ENCODE peak calls at places on chromosomes 2 and 18, in six cellular contexts. T is fibroblast of lung; M is ovary; U is pancreas; B is CD4-positive, alpha-beta memory T cell; Q is cardiac muscle cell. V is an unnamed sample.

GRCh38 chr18:56202567-56203136 is 435.7 kb downstream of the TXNL1 start:
- DNase-seq in B (no peak), U (no peak), Q (no peak), T (no peak), M (no peak), V (no peak)

GRCh38 chr2:159879061-159879604 is 81.1 kb upstream of the CD302 start:
- DNase-seq in B (no peak), M (peak; percentile 57), U (no peak), Q (no peak), T (peak; percentile 73), V (no peak)

GRCh38 chr2:241598487-241598886 is 38.5 kb downstream of the THAP4 start:
- DNase-seq in B (no peak), U (no peak), T (no peak), M (no peak), Q (no peak), V (peak; percentile 61)

GRCh38 chr2:1675633-1676032 is 68.7 kb downstream of the PXDN start:
- DNase-seq in B (no peak), Q (no peak), T (peak; percentile 95), U (no peak), M (no peak), V (no peak)

GRCh38 chr18:63378919-63379638 is 12.1 kb upstream of the KDSR start:
- DNase-seq in T (no peak), Q (no peak), M (no peak), U (no peak), B (no peak), V (no peak)

GRCh38 chr2:109466674-109467575 is 146.8 kb downstream of the SEPTIN10 start:
- DNase-seq in T (peak; percentile 47), U (no peak), B (no peak), Q (no peak), M (no peak), V (peak; percentile 26)

GRCh38 chr2:19607931-19608762 is 249.7 kb upstream of the OSR1 start:
- DNase-seq in M (no peak), Q (no peak), B (no peak), U (no peak), T (peak; percentile 89), V (no peak)

GRCh38 chr2:240179186-240179815 is 38.8 kb upstream of the OTOS start:
- DNase-seq in B (no peak), U (no peak), Q (no peak), M (peak; percentile 6), T (no peak), V (peak; percentile 32)

GRCh38 chr2:172865422-172865821 is 129.8 kb downstream of the RAPGEF4 start:
- DNase-seq in T (peak; percentile 11), Q (no peak), U (no peak), M (no peak), B (no peak), V (no peak)

GRCh38 chr2:24404582-24404981 is 44.2 kb upstream of the ITSN2 start:
- DNase-seq in T (peak; percentile 50), M (no peak), U (no peak), B (no peak), Q (no peak), V (no peak)

GRCh38 chr2:195604723-195605122 is 52.3 kb upstream of the SLC39A10 start:
- DNase-seq in Q (no peak), U (no peak), B (no peak), T (no peak), M (no peak), V (no peak)

GRCh38 chr18:30810580-30810979 is 232.0 kb downstream of the DSC3 start:
- DNase-seq in M (no peak), Q (no peak), B (no peak), T (no peak), U (no peak), V (no peak)

GRCh38 chr2:240579771-240580614 is 6.5 kb upstream of the CAPN10 start:
- DNase-seq in B (peak; percentile 85), T (peak; percentile 97), M (no peak), Q (no peak), U (peak; percentile 88), V (peak; percentile 92)

GRCh38 chr2:195500878-195501277 is 156.1 kb upstream of the SLC39A10 start:
- DNase-seq in B (no peak), U (no peak), M (no peak), T (no peak), Q (no peak), V (no peak)

GRCh38 chr2:196758474-196759377 is 40.8 kb downstream of the GTF3C3 start:
- DNase-seq in U (no peak), Q (no peak), M (no peak), B (no peak), T (peak; percentile 59), V (no peak)

GRCh38 chr18:76558881-76559667 is 64.0 kb upstream of the ZNF516 start:
- DNase-seq in Q (no peak), T (peak; percentile 16), M (no peak), B (no peak), U (no peak), V (peak; percentile 67)

GRCh38 chr2:237299897-237300296 is 114.1 kb downstream of the COL6A3 start:
- DNase-seq in M (no peak), Q (no peak), B (no peak), T (peak; percentile 94), U (no peak), V (no peak)

GRCh38 chr2:29113891-29114321 is 1.3 kb upstream of the CLIP4 start:
- DNase-seq in U (no peak), T (peak; percentile 88), Q (peak; percentile 47), B (no peak), M (no peak), V (peak; percentile 76)

GRCh38 chr2:29115797-29116781 is 874 bp downstream of the CLIP4 start:
- DNase-seq in Q (peak; percentile 40), U (peak; percentile 30), T (peak; percentile 86), M (peak; percentile 70), B (peak; percentile 74), V (peak; percentile 91)

GRCh38 chr2:29113027-29113686 is 2.1 kb upstream of the CLIP4 start:
- DNase-seq in M (no peak), Q (peak; percentile 16), U (no peak), B (no peak), T (no peak), V (no peak)

GRCh38 chr2:29114514-29114840 is 738 bp upstream of the CLIP4 start:
- DNase-seq in B (no peak), Q (no peak), U (no peak), T (no peak), M (peak; percentile 34), V (no peak)

GRCh38 chr2:29114841-29115609 is at the start of gene CLIP4:
- DNase-seq in M (peak; percentile 74), B (peak; percentile 75), U (peak; percentile 44), T (peak; percentile 60), Q (peak; percentile 56), V (peak; percentile 90)
- H3K27ac ChIP-seq in M (peak within 1 kb of the TSS; percentile 90), B (peak within 1 kb of the TSS; percentile 78), U (peak within 1 kb of the TSS; percentile 58), T (peak within 1 kb of the TSS; percentile 94), Q (no peak within 1 kb of the TSS), V (peak within 1 kb of the TSS; percentile 92)

DNA sequence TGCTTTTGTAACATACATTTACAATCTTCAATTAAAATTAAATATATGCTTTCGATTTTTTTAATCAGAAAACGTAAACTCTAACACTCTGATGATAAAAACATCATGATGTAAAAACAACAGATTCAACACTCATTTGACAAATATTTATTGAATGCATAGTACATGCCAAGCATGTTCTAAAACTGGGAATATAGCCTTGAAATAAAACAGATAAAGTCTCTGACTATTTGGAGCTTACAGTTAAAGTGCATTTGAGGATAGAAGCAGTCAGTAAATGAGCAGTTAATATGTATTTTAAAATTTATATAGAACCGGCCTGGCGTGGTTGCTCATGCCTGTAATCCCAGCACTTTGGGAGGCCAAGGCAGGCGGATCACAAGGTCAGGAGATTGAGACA is 47.8 kb downstream of the TMX3 start:
- DNase-seq in U (no peak), B (no peak), Q (no peak), T (peak; percentile 21), M (no peak), V (no peak)
- H3K27ac ChIP-seq in U (no peak overlapping the region), B (no peak overlapping the region), Q (no peak overlapping the region), T (no peak overlapping the region), M (no peak overlapping the region), V (no peak overlapping the region)

GRCh38 chr2:111049792-111050640 is 70.7 kb upstream of the BCL2L11 start:
- DNase-seq in Q (peak; percentile 15), B (no peak), T (no peak), M (no peak), U (peak; percentile 61), V (no peak)
- H3K27ac ChIP-seq in Q (no peak overlapping the region), B (no peak overlapping the region), T (no peak overlapping the region), M (no peak overlapping the region), U (peak overlapping the region; percentile 52), V (no peak overlapping the region)

GRCh38 chr18:58313491-58314032 is 269.5 kb downstream of the NEDD4L start:
- DNase-seq in M (peak; percentile 35), B (no peak), T (no peak), Q (no peak), U (peak; percentile 89), V (no peak)
- H3K27ac ChIP-seq in M (no peak overlapping the region), B (no peak overlapping the region), T (no peak overlapping the region), Q (no peak overlapping the region), U (peak overlapping the region; percentile 48), V (peak overlapping the region; percentile 69)

DNA sequence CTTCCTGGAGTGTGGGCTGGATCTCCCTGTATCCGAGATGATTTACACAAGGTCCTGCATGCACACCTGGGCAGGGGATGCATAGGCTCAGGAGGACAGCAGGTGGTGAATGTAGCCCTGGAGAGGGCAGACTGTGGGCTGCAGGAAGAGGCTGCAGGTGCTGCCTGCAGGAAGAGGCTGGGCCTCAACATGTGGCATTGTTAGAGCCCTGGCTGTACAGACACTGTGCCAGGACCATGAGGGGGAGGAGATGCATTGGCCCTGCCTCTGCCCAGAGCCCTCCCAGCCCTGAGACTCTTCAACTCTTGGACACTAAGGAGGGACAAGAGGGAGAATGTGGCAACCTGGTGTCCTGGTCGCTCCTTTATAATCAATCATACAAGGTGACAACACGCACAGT is 392.8 kb downstream of the TNS1 start:
- DNase-seq in U (no peak), Q (no peak), B (no peak), M (no peak), T (no peak), V (no peak)
- H3K27ac ChIP-seq in U (no peak overlapping the region), Q (no peak overlapping the region), B (no peak overlapping the region), M (no peak overlapping the region), T (no peak overlapping the region), V (no peak overlapping the region)

V was measured in upper lobe of right lung.